ENCODE peak calls at places on chromosomes 16 and 17, in ten cellular contexts. E is RWPE1; O is NCI-H1436; X is stromal cell of bone marrow; P is fibroblast of lung; W is activated CD8-positive, alpha-beta T cell treated with anti-CD3 and anti-CD28 coated beads, Interleukin-2, amount 10 ng/mL, durations not matched to agents 7 days and 5 days; L is pancreas; F is cardiac muscle cell; N is NCI-H1105 treated with DMSO at 0.1 percent for 48 hours; B is stimulated activated naive CD4-positive, alpha-beta T cell. U is an unnamed sample.

GRCh38 chr16:30054959-30055553 is 10.5 kb upstream of the ALDOA start:
- DNase-seq in W (peak; percentile 76), P (no peak), F (no peak), E (peak; percentile 78), X (no peak), B (peak; percentile 8), O (no peak), L (peak; percentile 85), N (no peak), U (no peak)

GRCh38 chr16:85992779-85993178 is 93.8 kb downstream of the IRF8 start:
- DNase-seq in L (no peak), X (no peak), O (no peak), N (no peak), F (no peak), P (no peak), W (no peak), B (no peak), E (no peak), U (no peak)

GRCh38 chr17:75750661-75751423 is 14.2 kb downstream of the GALK1 start:
- DNase-seq in B (no peak), X (no peak), L (no peak), E (no peak), O (no peak), P (no peak), F (no peak), W (no peak), N (no peak), U (no peak)

GRCh38 chr16:89355036-89355435 is 135.3 kb downstream of the ANKRD11 start:
- DNase-seq in P (no peak), N (no peak), O (no peak), F (no peak), W (no peak), L (no peak), X (no peak), B (no peak), E (no peak), U (no peak)

GRCh38 chr16:23274968-23275367 is 27.1 kb upstream of the SCNN1B start:
- DNase-seq in L (no peak), O (no peak), E (no peak), N (no peak), X (no peak), W (no peak), P (no peak), F (no peak), B (no peak), U (no peak)

GRCh38 chr17:14791221-14791620 is 473.9 kb downstream of the PMP22 start:
- DNase-seq in P (no peak), O (no peak), N (no peak), L (no peak), X (no peak), E (no peak), W (no peak), F (no peak), B (no peak), U (no peak)

GRCh38 chr16:24838554-24839266 is 7.1 kb upstream of the SLC5A11 start:
- DNase-seq in N (no peak), F (peak; percentile 84), L (no peak), P (peak; percentile 73), E (no peak), O (no peak), X (peak; percentile 57), W (no peak), B (no peak), U (no peak)

GRCh38 chr16:5056347-5056746 is 9.4 kb downstream of the C16orf89 start:
- DNase-seq in O (no peak), F (peak; percentile 42), N (no peak), L (no peak), W (peak; percentile 67), X (no peak), E (no peak), B (no peak), P (no peak), U (no peak)

GRCh38 chr17:51322390-51323029 is 62.2 kb downstream of the UTP18 start:
- DNase-seq in B (no peak), E (no peak), W (no peak), X (no peak), L (no peak), N (peak; percentile 9), O (no peak), F (peak; percentile 51), P (peak; percentile 10), U (peak; percentile 54)

GRCh38 chr17:76383645-76384221 is 676 bp upstream of the SPHK1 start:
- DNase-seq in X (no peak), N (no peak), O (no peak), F (peak; percentile 65), B (no peak), W (peak; percentile 78), E (peak; percentile 57), P (peak; percentile 66), L (peak; percentile 50), U (peak; percentile 59)

U was measured in HTR-8/SVneo.